ENCODE peak calls at places on chromosome 9, in six cellular contexts. One of them, this sample, is unnamed.

GRCh38 chr9:116318463-116319271 is 165.1 kb downstream of the PAPPA start:
- DNase-seq in keratinocyte: no peak
- DNase-seq in lower leg skin: peak; percentile 86
- DNase-seq in AG10803: peak; percentile 88
- DNase-seq in CD8-positive, alpha-beta T cell: no peak
- DNase-seq in right lobe of liver: no peak
- DNase-seq in this sample: peak; percentile 95

GRCh38 chr9:6646028-6646636 is 603 bp upstream of the GLDC start:
- DNase-seq in right lobe of liver: no peak
- DNase-seq in lower leg skin: no peak
- DNase-seq in keratinocyte: no peak
- DNase-seq in AG10803: no peak
- DNase-seq in CD8-positive, alpha-beta T cell: no peak
- DNase-seq in this sample: no peak

GRCh38 chr9:97276310-97276852 is 31.1 kb upstream of the CCDC180 start:
- DNase-seq in lower leg skin: no peak
- DNase-seq in right lobe of liver: no peak
- DNase-seq in keratinocyte: no peak
- DNase-seq in CD8-positive, alpha-beta T cell: no peak
- DNase-seq in AG10803: no peak
- DNase-seq in this sample: no peak

GRCh38 chr9:5041390-5042115 is 56.5 kb downstream of the JAK2 start:
- DNase-seq in AG10803: no peak
- DNase-seq in keratinocyte: no peak
- DNase-seq in CD8-positive, alpha-beta T cell: no peak
- DNase-seq in right lobe of liver: no peak
- DNase-seq in lower leg skin: peak; percentile 72
- DNase-seq in this sample: no peak

GRCh38 chr9:4670591-4670990 is 4.3 kb upstream of the SPATA6L start:
- DNase-seq in right lobe of liver: no peak
- DNase-seq in keratinocyte: no peak
- DNase-seq in AG10803: no peak
- DNase-seq in CD8-positive, alpha-beta T cell: no peak
- DNase-seq in lower leg skin: no peak
- DNase-seq in this sample: no peak

GRCh38 chr9:28951945-28952344 is 1378.7 kb upstream of the C9orf72 start:
- DNase-seq in keratinocyte: no peak
- DNase-seq in right lobe of liver: no peak
- DNase-seq in CD8-positive, alpha-beta T cell: no peak
- DNase-seq in AG10803: no peak
- DNase-seq in lower leg skin: no peak
- DNase-seq in this sample: peak; percentile 8

GRCh38 chr9:135857843-135858242 is 49.5 kb downstream of the CAMSAP1 start:
- DNase-seq in right lobe of liver: no peak
- DNase-seq in AG10803: no peak
- DNase-seq in lower leg skin: no peak
- DNase-seq in keratinocyte: no peak
- DNase-seq in CD8-positive, alpha-beta T cell: no peak
- DNase-seq in this sample: no peak

GRCh38 chr9:11038956-11039355 is 426.2 kb upstream of the PTPRD start:
- DNase-seq in AG10803: no peak
- DNase-seq in CD8-positive, alpha-beta T cell: no peak
- DNase-seq in right lobe of liver: no peak
- DNase-seq in keratinocyte: no peak
- DNase-seq in lower leg skin: no peak
- DNase-seq in this sample: no peak

GRCh38 chr9:119004618-119004990 is 364.6 kb downstream of the BRINP1 start:
- DNase-seq in keratinocyte: no peak
- DNase-seq in CD8-positive, alpha-beta T cell: no peak
- DNase-seq in right lobe of liver: peak; percentile 50
- DNase-seq in AG10803: peak; percentile 90
- DNase-seq in lower leg skin: no peak
- DNase-seq in this sample: peak; percentile 88

GRCh38 chr9:97840521-97840920 is 12.5 kb upstream of the FOXE1 start:
- DNase-seq in CD8-positive, alpha-beta T cell: no peak
- DNase-seq in lower leg skin: no peak
- DNase-seq in right lobe of liver: no peak
- DNase-seq in AG10803: peak; percentile 17
- DNase-seq in keratinocyte: no peak
- DNase-seq in this sample: no peak

GRCh38 chr9:136140966-136141365 is 22.3 kb upstream of the TMEM250 start:
- DNase-seq in keratinocyte: no peak
- DNase-seq in lower leg skin: no peak
- DNase-seq in AG10803: no peak
- DNase-seq in CD8-positive, alpha-beta T cell: no peak
- DNase-seq in right lobe of liver: no peak
- DNase-seq in this sample: peak; percentile 10

GRCh38 chr9:14846871-14847311 is 63.3 kb downstream of the FREM1 start:
- DNase-seq in right lobe of liver: peak; percentile 54
- DNase-seq in CD8-positive, alpha-beta T cell: peak; percentile 37
- DNase-seq in AG10803: peak; percentile 39
- DNase-seq in lower leg skin: no peak
- DNase-seq in keratinocyte: no peak
- DNase-seq in this sample: peak; percentile 43

GRCh38 chr9:93020785-93021670 is 37.5 kb upstream of the SUSD3 start:
- DNase-seq in lower leg skin: no peak
- DNase-seq in keratinocyte: no peak
- DNase-seq in right lobe of liver: no peak
- DNase-seq in AG10803: no peak
- DNase-seq in CD8-positive, alpha-beta T cell: no peak
- DNase-seq in this sample: no peak

GRCh38 chr9:20355022-20355421 is 267.3 kb downstream of the MLLT3 start:
- DNase-seq in lower leg skin: no peak
- DNase-seq in CD8-positive, alpha-beta T cell: no peak
- DNase-seq in keratinocyte: peak; percentile 17
- DNase-seq in right lobe of liver: no peak
- DNase-seq in AG10803: peak; percentile 71
- DNase-seq in this sample: peak; percentile 84

DNA sequence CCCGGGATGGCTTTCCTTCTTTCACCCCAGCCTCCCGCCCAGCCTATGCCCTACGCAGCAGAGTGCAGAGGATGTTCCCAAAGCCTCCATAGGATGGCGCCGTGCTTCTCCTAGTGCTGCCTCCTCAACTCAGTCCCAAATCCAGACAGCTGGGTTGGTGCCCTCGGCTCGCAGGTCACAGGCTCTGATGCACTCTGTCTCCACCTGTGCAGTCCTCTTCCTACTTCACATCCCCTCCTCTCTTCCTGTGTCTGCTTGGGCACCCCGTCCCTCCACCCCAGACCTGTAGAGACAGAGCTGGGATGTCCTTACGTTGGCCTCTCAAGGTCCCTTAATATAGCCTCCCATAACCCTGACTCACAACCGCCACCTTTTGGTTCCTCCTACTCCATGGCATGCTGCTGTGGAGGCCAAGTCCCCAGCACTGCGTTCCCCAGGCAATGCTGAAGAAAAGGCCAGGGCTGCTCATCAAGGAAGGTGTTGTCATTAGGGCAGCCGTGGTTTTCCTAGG is 314.4 kb downstream of the GADD45G start:
- DNase-seq in CD8-positive, alpha-beta T cell: no peak
- DNase-seq in keratinocyte: no peak
- DNase-seq in AG10803: no peak
- DNase-seq in lower leg skin: peak; percentile 69
- DNase-seq in right lobe of liver: no peak
- DNase-seq in this sample: no peak
- TF ChIP-seq CTCF in CD8-positive, alpha-beta T cell: no peak
- TF ChIP-seq CTCF in keratinocyte: no peak
- TF ChIP-seq CTCF in AG10803: no peak
- TF ChIP-seq CTCF in lower leg skin: no peak
- TF ChIP-seq CTCF in right lobe of liver: peak; percentile 40
- TF ChIP-seq CTCF in this sample: no peak

GRCh38 chr9:110030632-110031031 is 177.3 kb downstream of the C9orf152 start:
- DNase-seq in right lobe of liver: no peak
- DNase-seq in keratinocyte: peak; percentile 63
- DNase-seq in AG10803: peak; percentile 67
- DNase-seq in lower leg skin: no peak
- DNase-seq in CD8-positive, alpha-beta T cell: no peak
- DNase-seq in this sample: peak; percentile 50

GRCh38 chr9:110033869-110034268 is 174.1 kb downstream of the C9orf152 start:
- DNase-seq in lower leg skin: no peak
- DNase-seq in keratinocyte: no peak
- DNase-seq in CD8-positive, alpha-beta T cell: no peak
- DNase-seq in right lobe of liver: no peak
- DNase-seq in AG10803: peak; percentile 61
- DNase-seq in this sample: no peak

GRCh38 chr9:110029422-110029814 is 178.5 kb downstream of the C9orf152 start:
- DNase-seq in lower leg skin: peak; percentile 53
- DNase-seq in right lobe of liver: no peak
- DNase-seq in AG10803: peak; percentile 96
- DNase-seq in CD8-positive, alpha-beta T cell: no peak
- DNase-seq in keratinocyte: peak; percentile 70
- DNase-seq in this sample: peak; percentile 95

GRCh38 chr9:110029815-110030480 is 178.0 kb downstream of the C9orf152 start:
- DNase-seq in AG10803: no peak
- DNase-seq in keratinocyte: no peak
- DNase-seq in lower leg skin: peak; percentile 18
- DNase-seq in CD8-positive, alpha-beta T cell: no peak
- DNase-seq in right lobe of liver: no peak
- DNase-seq in this sample: no peak

DNA sequence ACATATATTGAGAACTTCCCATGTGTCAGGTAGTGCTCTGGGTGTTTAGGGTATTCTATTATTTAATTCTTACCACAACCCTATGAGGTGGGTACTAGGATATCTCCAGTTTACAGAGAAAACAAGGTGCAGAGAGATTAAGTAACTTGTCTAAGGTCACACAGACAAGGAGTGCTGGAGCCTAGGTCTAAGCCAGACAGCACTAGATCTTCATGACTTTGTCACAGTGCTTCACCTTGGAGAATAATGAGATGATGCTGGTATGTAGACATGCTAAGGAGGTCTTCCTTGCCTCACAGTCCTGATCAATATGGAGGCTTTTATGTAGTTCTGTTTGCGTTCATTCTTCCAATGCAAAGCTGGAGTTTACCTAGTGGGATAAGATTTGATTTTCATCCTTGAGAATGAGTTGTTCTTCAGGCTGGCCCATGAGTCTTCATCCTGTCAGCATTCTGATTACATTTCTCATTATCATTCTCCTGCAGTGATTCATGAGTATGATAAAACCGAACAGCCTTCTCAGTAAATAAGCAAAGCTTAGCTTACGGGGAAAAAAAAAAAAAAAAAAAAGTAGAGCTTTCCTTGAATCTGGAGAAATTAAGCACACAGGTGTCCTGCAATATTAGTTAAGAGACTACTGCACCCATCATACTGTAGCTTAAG is 176.3 kb downstream of the C9orf152 start:
- DNase-seq in keratinocyte: no peak
- DNase-seq in right lobe of liver: no peak
- DNase-seq in CD8-positive, alpha-beta T cell: no peak
- DNase-seq in lower leg skin: no peak
- DNase-seq in AG10803: peak; percentile 75
- DNase-seq in this sample: peak; percentile 85
- H3K4me3 ChIP-seq in keratinocyte: peak overlapping the region; percentile 48
- H3K4me3 ChIP-seq in right lobe of liver: no peak overlapping the region
- H3K4me3 ChIP-seq in CD8-positive, alpha-beta T cell: no peak overlapping the region
- H3K4me3 ChIP-seq in lower leg skin: no peak overlapping the region
- H3K4me3 ChIP-seq in AG10803: no peak overlapping the region
- H3K4me3 ChIP-seq in this sample: no peak overlapping the region

GRCh38 chr9:94563548-94563947 is 8.7 kb downstream of the PCAT7 start:
- DNase-seq in keratinocyte: no peak
- DNase-seq in lower leg skin: no peak
- DNase-seq in AG10803: no peak
- DNase-seq in right lobe of liver: no peak
- DNase-seq in CD8-positive, alpha-beta T cell: no peak
- DNase-seq in this sample: no peak
- TF ChIP-seq CTCF in keratinocyte: no peak
- TF ChIP-seq CTCF in lower leg skin: no peak
- TF ChIP-seq CTCF in AG10803: no peak
- TF ChIP-seq CTCF in right lobe of liver: no peak
- TF ChIP-seq CTCF in CD8-positive, alpha-beta T cell: no peak
- TF ChIP-seq CTCF in this sample: no peak

DNA sequence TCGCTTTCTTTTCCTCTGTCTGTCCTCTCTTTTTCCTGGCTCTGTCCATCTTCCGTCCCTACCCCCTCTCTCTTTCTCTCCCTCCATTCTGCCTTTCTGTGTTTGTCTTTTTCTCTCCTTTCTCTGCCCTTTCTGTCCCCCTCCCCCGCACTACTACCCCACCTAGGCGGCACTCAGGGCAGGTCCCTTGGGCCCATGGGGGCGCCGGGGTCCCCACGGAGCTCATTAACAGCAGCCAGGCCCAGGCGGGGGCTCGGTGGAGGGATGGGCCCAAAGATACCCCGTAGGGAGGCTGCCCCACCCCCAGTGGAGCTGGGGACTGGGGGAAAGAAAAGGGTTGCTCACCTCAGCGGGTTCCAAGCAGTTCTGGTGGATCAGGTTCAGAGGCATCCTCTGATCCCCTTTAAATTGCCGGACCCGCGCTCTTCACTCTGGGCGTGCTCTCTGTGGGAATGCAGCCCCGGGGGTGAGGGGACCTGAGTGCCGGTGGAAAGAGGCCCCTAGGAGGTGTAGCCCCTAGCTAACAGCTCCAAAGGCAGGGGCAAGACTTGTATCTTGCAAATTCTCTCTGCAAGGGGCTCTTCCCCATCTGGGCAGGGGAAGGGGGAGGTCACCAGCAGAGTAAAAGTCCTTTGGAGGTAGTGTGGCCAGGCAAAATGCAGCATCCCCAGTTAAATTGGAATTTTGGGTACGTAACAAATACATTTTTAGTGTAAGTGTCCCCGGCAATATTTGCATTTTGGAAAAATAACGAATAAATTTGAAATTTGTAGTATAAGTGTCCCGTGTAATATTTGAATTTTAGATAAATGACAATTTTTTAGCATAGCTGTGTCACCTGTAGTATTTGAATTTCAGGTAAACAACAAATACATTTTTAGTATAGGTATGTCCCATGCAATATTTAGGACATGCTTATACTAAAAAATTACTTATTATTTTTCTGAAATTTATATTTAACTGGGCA is 7.4 kb downstream of the LHX2 start:
- DNase-seq in AG10803: no peak
- DNase-seq in CD8-positive, alpha-beta T cell: no peak
- DNase-seq in lower leg skin: no peak
- DNase-seq in right lobe of liver: no peak
- DNase-seq in keratinocyte: no peak
- DNase-seq in this sample: no peak
- H3K4me3 ChIP-seq in AG10803: peak overlapping the region; percentile 36
- H3K4me3 ChIP-seq in CD8-positive, alpha-beta T cell: no peak overlapping the region
- H3K4me3 ChIP-seq in lower leg skin: no peak overlapping the region
- H3K4me3 ChIP-seq in right lobe of liver: no peak overlapping the region
- H3K4me3 ChIP-seq in keratinocyte: no peak overlapping the region
- H3K4me3 ChIP-seq in this sample: no peak overlapping the region

This sample was measured in fibroblast of mammary gland.